ENCODE peak calls at places on chromosomes 4 and X, in five cellular contexts. A is SK-N-SH, E is PC-3, J is neural progenitor cell, M is mammary epithelial cell. I is an unnamed sample.

GRCh38 chr4:151173751-151174325 is 74.4 kb downstream of the RPS3A start:
- DNase-seq in J (no peak), E (no peak), A (no peak), M (no peak), I (no peak)

GRCh38 chrX:8867454-8867853 is 66.3 kb upstream of the FAM9A start:
- DNase-seq in A (no peak), J (no peak), E (no peak), M (no peak), I (no peak)

GRCh38 chrX:145213504-145213903 is 33.8 kb upstream of the SPANXN1 start:
- DNase-seq in E (peak; percentile 57), M (peak; percentile 3), J (peak; percentile 45), A (peak; percentile 3), I (no peak)

GRCh38 chr4:13302876-13303275 is 181.3 kb downstream of the RAB28 start:
- DNase-seq in E (no peak), J (no peak), A (no peak), M (no peak), I (no peak)

GRCh38 chrX:9610774-9611392 is 146.0 kb downstream of the TBL1X start:
- DNase-seq in J (no peak), A (no peak), E (peak; percentile 48), M (no peak), I (no peak)

GRCh38 chr4:110046588-110047049 is 133.9 kb downstream of the EGF start:
- DNase-seq in M (peak; percentile 73), J (no peak), A (peak; percentile 11), E (peak; percentile 48), I (no peak)

GRCh38 chr4:37981844-37982720 is 21.9 kb downstream of the PTTG2 start:
- DNase-seq in M (no peak), E (peak; percentile 7), A (no peak), J (no peak), I (no peak)

GRCh38 chr4:74104145-74104544 is 5.2 kb upstream of the CXCL2 start:
- DNase-seq in M (no peak), J (no peak), E (no peak), A (no peak), I (no peak)

GRCh38 chr4:1727117-1728031 is 6.1 kb downstream of the TACC3 start:
- DNase-seq in E (peak; percentile 89), A (peak; percentile 28), M (peak; percentile 91), J (no peak), I (peak; percentile 90)

GRCh38 chr4:3263053-3263958 is 14.3 kb downstream of the MSANTD1 start:
- DNase-seq in J (peak; percentile 1), A (peak; percentile 20), M (no peak), E (no peak), I (no peak)

GRCh38 chrX:72408885-72409284 is 103.2 kb upstream of the CITED1 start:
- DNase-seq in J (no peak), E (no peak), M (no peak), A (no peak), I (no peak)

GRCh38 chr4:113328514-113328913 is 279.1 kb downstream of the ANK2 start:
- DNase-seq in E (peak; percentile 26), A (peak; percentile 28), J (peak; percentile 63), M (no peak), I (no peak)

GRCh38 chr4:83454626-83455025 is 997 bp downstream of the HELQ start:
- DNase-seq in J (peak; percentile 4), E (no peak), M (peak; percentile 1), A (no peak), I (no peak)

GRCh38 chrX:53398216-53398615 is 24.2 kb downstream of the SMC1A start:
- DNase-seq in E (no peak), J (no peak), A (no peak), M (peak; percentile 44), I (no peak)

GRCh38 chrX:100911731-100912130 is 17.0 kb downstream of the XKRX start:
- DNase-seq in A (no peak), J (no peak), M (peak; percentile 39), E (peak; percentile 60), I (no peak)

GRCh38 chr4:6263541-6264540 is 5.8 kb upstream of the WFS1 start:
- DNase-seq in A (peak; percentile 69), E (peak; percentile 61), M (peak; percentile 55), J (peak; percentile 67), I (no peak)

GRCh38 chrX:50903387-50904027 is 7.0 kb upstream of the BMP15 start:
- DNase-seq in A (peak; percentile 45), M (peak; percentile 20), E (peak; percentile 61), J (peak; percentile 66), I (no peak)

GRCh38 chrX:115642304-115642703 is 81.3 kb downstream of the PLS3 start:
- DNase-seq in E (no peak), J (peak; percentile 5), A (no peak), M (no peak), I (no peak)

GRCh38 chr4:85823295-85823694 is 348.3 kb downstream of the ARHGAP24 start:
- DNase-seq in M (no peak), J (no peak), A (peak; percentile 36), E (peak; percentile 21), I (no peak)

GRCh38 chr4:142519342-142519741 is 326.8 kb downstream of the INPP4B start:
- DNase-seq in E (peak; percentile 60), M (peak; percentile 23), J (no peak), A (peak; percentile 16), I (no peak)

GRCh38 chrX:131213400-131213799 is 75.7 kb downstream of the IGSF1 start:
- DNase-seq in M (no peak), E (no peak), A (no peak), J (no peak), I (no peak)

GRCh38 chr4:184309241-184310170 is 91.8 kb upstream of the ENPP6 start:
- DNase-seq in J (no peak), M (peak; percentile 29), E (no peak), A (no peak), I (no peak)

GRCh38 chr4:145420595-145421214 is 60.9 kb upstream of the SMAD1 start:
- DNase-seq in E (no peak), M (no peak), A (no peak), J (no peak), I (no peak)

GRCh38 chrX:141787655-141788054 is 50.5 kb upstream of the MAGEC3 start:
- DNase-seq in E (no peak), J (no peak), A (no peak), M (no peak), I (no peak)

GRCh38 chrX:10884246-10884645 is 226.9 kb upstream of the HCCS start:
- DNase-seq in J (no peak), E (no peak), A (no peak), M (no peak), I (no peak)

GRCh38 chr4:74108457-74109115 is 9.6 kb upstream of the CXCL2 start:
- DNase-seq in J (no peak), M (no peak), A (no peak), E (no peak), I (no peak)

GRCh38 chrX:130111220-130111934 is 1.1 kb upstream of the ELF4 start:
- DNase-seq in J (no peak), E (no peak), A (no peak), M (peak; percentile 75), I (no peak)

GRCh38 chrX:130111935-130112221 is 1.6 kb upstream of the ELF4 start:
- DNase-seq in M (no peak), J (no peak), A (no peak), E (no peak), I (no peak)

GRCh38 chrX:130109429-130110378 is 593 bp downstream of the ELF4 start:
- DNase-seq in M (no peak), E (peak; percentile 21), A (peak; percentile 61), J (peak; percentile 30), I (no peak)

GRCh38 chrX:130108647-130109428 is 1.5 kb downstream of the ELF4 start:
- DNase-seq in J (no peak), M (peak; percentile 45), E (peak; percentile 44), A (peak; percentile 36), I (no peak)

DNA sequence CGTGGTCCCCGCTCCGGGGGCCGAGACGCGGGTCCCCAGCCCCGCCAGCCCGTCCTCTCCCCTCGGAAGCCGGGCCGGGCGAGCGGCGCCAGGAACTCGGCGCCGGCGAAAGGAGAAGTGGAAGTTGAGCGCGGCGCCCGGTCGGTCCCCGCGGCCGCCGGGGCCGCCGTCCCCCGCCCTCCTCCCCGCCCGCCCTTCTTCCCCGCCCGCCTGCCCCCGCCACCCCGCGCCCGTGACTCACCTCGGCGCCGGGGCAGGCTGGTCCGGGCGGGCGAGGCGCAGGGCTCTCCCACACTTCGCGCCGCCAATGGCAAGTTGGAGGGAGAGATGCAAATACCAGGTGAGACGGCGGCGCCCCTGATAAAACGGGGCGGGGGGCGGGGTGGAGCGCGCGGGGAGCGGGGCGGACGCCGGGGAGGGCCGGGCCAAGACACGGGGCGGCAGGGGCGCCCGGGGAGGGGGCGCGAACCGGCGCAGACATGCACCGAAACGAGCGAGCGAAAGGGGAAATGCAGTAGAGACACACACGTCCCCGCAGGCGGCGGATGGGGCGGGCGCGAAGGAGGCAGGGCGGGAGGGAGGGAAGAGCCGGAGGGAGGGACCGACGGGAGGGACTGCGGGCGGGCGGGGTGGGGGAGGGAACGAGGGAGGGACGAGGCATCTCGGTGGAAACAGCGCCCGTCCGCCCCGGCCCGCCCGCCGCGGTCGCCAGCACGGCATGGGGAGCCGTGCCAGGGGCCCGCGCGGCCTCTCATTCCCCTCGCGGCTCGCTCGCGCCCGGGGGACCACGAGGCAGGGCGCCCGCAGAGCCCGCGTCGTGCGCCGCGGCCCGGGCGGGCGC is at the start of gene ELF4:
- DNase-seq in A (peak; percentile 85), J (peak; percentile 42), E (peak; percentile 68), M (peak; percentile 78), I (no peak)
- H3K27ac ChIP-seq in A (peak within 1 kb of the TSS; percentile 45), J (no peak within 1 kb of the TSS), E (peak within 1 kb of the TSS; percentile 87), M (peak within 1 kb of the TSS; percentile 65), I (peak within 1 kb of the TSS; percentile 76)

DNA sequence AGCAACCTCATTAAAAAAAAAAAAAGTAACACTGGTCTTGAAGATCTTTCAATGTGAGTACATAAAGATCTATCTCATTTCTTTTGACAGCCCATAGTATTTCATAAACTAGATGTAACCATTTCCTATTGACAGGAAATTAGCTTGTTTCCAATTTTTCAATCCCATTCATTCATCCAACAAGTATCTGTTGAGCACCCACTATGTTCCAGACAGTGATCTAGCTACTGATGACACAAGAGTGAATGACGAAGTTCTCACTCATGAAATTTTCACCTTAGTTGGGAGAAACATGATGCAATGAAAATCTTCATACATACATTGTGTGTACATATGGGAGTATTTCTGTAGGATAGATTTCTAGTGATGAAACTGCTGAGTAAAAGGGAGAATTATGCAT is 1.7 kb downstream of the CD38 start:
- DNase-seq in A (no peak), E (no peak), J (no peak), M (peak; percentile 6), I (no peak)
- H2AFZ ChIP-seq in A (peak overlapping the region; percentile 93), E (peak overlapping the region; percentile 88), J (peak overlapping the region; percentile 58), M (peak overlapping the region; percentile 92), I (no peak overlapping the region)

DNA sequence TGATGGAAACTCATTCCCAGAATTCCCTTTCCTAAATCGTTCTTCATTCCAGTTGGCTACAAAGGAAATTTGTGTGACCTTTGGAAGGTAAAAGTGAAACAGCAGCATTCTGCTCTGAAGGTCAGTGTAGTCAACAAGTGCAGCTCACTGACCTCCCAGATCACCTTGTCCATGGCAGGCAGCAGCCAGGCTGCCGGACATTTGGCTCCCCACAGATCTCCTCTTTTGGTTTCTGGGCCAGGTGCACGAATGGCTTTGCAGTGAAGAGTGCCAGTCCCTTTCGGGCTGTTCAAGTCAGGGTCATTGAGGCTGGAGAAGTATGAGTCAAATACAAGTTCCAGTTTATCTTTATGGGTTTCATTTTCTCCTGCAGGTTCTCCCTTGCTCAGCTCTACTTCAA is 14.3 kb downstream of the GPRIN3 start:
- DNase-seq in A (no peak), J (no peak), E (no peak), M (no peak), I (no peak)
- H3K4me1 ChIP-seq in A (no peaks in the 10 kb centered on the region), J (no peaks in the 10 kb centered on the region), E (no peaks in the 10 kb centered on the region), M (no peaks in the 10 kb centered on the region), I (no peaks in the 10 kb centered on the region)

DNA sequence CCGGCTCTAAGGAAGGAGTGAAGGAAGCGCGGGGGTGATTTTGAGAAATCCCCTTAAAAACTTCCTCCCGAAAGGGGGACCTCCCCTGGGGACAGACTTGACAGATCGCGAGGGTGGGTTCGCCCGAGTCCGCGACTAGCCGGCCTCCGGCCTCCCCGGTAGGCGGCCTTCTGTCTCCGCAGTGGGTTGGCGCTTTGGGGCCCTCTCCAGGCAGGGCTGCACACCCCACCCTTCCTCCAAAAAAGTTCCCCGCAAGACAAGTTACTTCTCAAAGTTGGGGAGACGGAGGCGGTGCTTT is 24.8 kb downstream of the HOPX start:
- DNase-seq in E (no peak), M (no peak), A (peak; percentile 63), J (peak; percentile 43), I (no peak)
- H3K27ac ChIP-seq in E (no peak overlapping the region), M (no peak overlapping the region), A (no peak overlapping the region), J (no peak overlapping the region), I (no peak overlapping the region)